ENCODE peak calls at places on chromosomes 11 and 22, in five cellular contexts. P is ELR; I is GDM1; S is lower lobe of right lung; Y is stimulated activated naive CD8-positive, alpha-beta T cell treated with anti-CD3 and anti-CD28 coated beads, Interleukin-15, amount 100 ng/mL, for 72 hours. L is an unnamed sample.

GRCh38 chr11:41660585-41660984 is 201.1 kb upstream of the LRRC4C start:
- DNase-seq in Y (no peak), I (no peak), S (no peak), P (no peak), L (no peak)

GRCh38 chr11:1676254-1676740 is 20.7 kb upstream of the KRTAP5-6 start:
- DNase-seq in P (no peak), I (no peak), S (peak), Y (no peak), L (no peak)

GRCh38 chr11:6353367-6353987 is 33.2 kb upstream of the CAVIN3 start:
- DNase-seq in Y (peak), S (peak), P (peak), I (peak), L (peak)

GRCh38 chr22:19687561-19688300 is 26.6 kb upstream of the SEPTIN5 start:
- DNase-seq in I (no peak), Y (no peak), S (peak), P (no peak), L (no peak)

GRCh38 chr11:93005239-93005638 is 35.8 kb downstream of the MTNR1B start:
- DNase-seq in I (no peak), S (no peak), Y (no peak), P (no peak), L (no peak)

GRCh38 chr11:66866420-66867010 is 9.7 kb downstream of the LRFN4 start:
- DNase-seq in I (no peak), S (no peak), Y (no peak), P (no peak), L (no peak)

GRCh38 chr11:134270250-134270714 is 5.9 kb upstream of the GLB1L3 start:
- DNase-seq in Y (no peak), I (no peak), S (no peak), P (peak), L (peak)

GRCh38 chr11:693415-693831 is 1.6 kb downstream of the DEAF1 start:
- DNase-seq in I (no peak), Y (no peak), S (no peak), P (peak), L (no peak)

GRCh38 chr11:90204832-90205646 is 17.8 kb downstream of the CHORDC1 start:
- DNase-seq in I (peak), S (no peak), P (peak), Y (no peak), L (peak)

GRCh38 chr11:12242071-12242672 is 131.8 kb downstream of the MICAL2 start:
- DNase-seq in I (no peak), P (no peak), Y (peak), S (no peak), L (no peak)

GRCh38 chr11:70551323-70552166 is 153.2 kb downstream of the CTTN start:
- DNase-seq in S (no peak), Y (no peak), I (no peak), P (no peak), L (no peak)

GRCh38 chr11:122313581-122313980 is 197.6 kb upstream of the BLID start:
- DNase-seq in S (no peak), P (no peak), Y (no peak), I (no peak), L (no peak)

GRCh38 chr11:122268601-122269130 is 152.7 kb upstream of the BLID start:
- DNase-seq in I (no peak), Y (no peak), P (no peak), S (no peak), L (no peak)

GRCh38 chr11:78226684-78227680 is 38.3 kb downstream of the USP35 start:
- DNase-seq in Y (no peak), S (no peak), I (no peak), P (no peak), L (no peak)